ENCODE peak calls at places on chromosomes 5 and 9, in ten cellular contexts. M, E, B, L, U, D, G, T, Q and V are unnamed samples. For H3K4me1, the result is how much of the 10 kb centered on the place peaks cover.

GRCh38 chr9:130343445-130343918 is 77.9 kb downstream of the HMCN2 start:
- DNase-seq in U (no peak), T (no peak), B (no peak), E (no peak), D (peak), M (peak), G (no peak), L (no peak), Q (no peak), V (no peak)

GRCh38 chr5:51604324-51604723 is 221.1 kb downstream of the ISL1 start:
- DNase-seq in L (no peak), B (no peak), G (no peak), D (no peak), U (no peak), Q (no peak), E (no peak), T (no peak), M (no peak), V (no peak)

GRCh38 chr9:78788101-78788500 is 491.2 kb downstream of the PSAT1 start:
- DNase-seq in G (no peak), E (no peak), B (no peak), Q (no peak), L (no peak), D (no peak), T (peak), M (no peak), U (no peak), V (no peak)

GRCh38 chr5:57316798-57317327 is 143.0 kb downstream of the GPBP1 start:
- DNase-seq in E (no peak), B (no peak), D (no peak), L (no peak), U (peak), T (peak), Q (no peak), G (no peak), M (no peak), V (no peak)

GRCh38 chr5:176730815-176731475 is 79.4 kb upstream of the UNC5A start:
- DNase-seq in T (no peak), B (no peak), D (no peak), E (no peak), U (no peak), G (no peak), M (peak), L (no peak), Q (no peak), V (no peak)

GRCh38 chr9:113205449-113206247 is 15.4 kb downstream of the FKBP15 start:
- DNase-seq in M (no peak), B (no peak), L (no peak), G (no peak), U (peak), E (no peak), Q (no peak), T (no peak), D (no peak), V (no peak)

GRCh38 chr5:111389390-111390082 is 122.8 kb downstream of the STARD4 start:
- DNase-seq in M (no peak), D (no peak), E (no peak), Q (no peak), L (no peak), G (no peak), T (peak), U (no peak), B (no peak), V (no peak)

GRCh38 chr9:69173891-69174644 is at the start of gene TJP2:
- DNase-seq in L (peak), D (peak), G (peak), U (peak), M (peak), T (peak), Q (peak), E (no peak), B (peak), V (peak)

GRCh38 chr9:33289501-33289900 is 815 bp upstream of the NFX1 start:
- DNase-seq in L (no peak), M (peak), U (peak), Q (peak), G (peak), T (no peak), B (no peak), D (peak), E (no peak), V (no peak)

GRCh38 chr5:95870105-95870672 is 47.7 kb upstream of the GLRX start:
- DNase-seq in D (no peak), G (no peak), U (no peak), B (no peak), E (no peak), T (peak), Q (no peak), L (peak), M (no peak), V (no peak)

GRCh38 chr5:19608434-19608833 is 379.6 kb downstream of the CDH18 start:
- DNase-seq in M (no peak), Q (no peak), B (no peak), D (no peak), E (no peak), T (no peak), L (no peak), G (no peak), U (peak), V (no peak)

GRCh38 chr9:95017062-95017461 is 290.6 kb downstream of the AOPEP start:
- DNase-seq in U (no peak), L (no peak), E (no peak), B (no peak), G (no peak), Q (no peak), T (peak), M (no peak), D (no peak), V (no peak)
- H3K4me1 ChIP-seq in U (under half), L (half or more), E (half or more), B (under half), G (under half), Q (half or more), T (under half), M (half or more), D (under half), V (half or more)

GRCh38 chr9:103837940-103838339 is 256.2 kb upstream of the SMC2 start:
- DNase-seq in B (no peak), D (peak), Q (no peak), G (no peak), L (no peak), T (no peak), E (no peak), M (no peak), U (no peak), V (no peak)
- H3K4me1 ChIP-seq in B (under half), D (under half), Q (under half), G (under half), L (under half), T (under half), E (under half), M (under half), U (under half), V (under half)

GRCh38 chr5:179800071-179800695 is 6.4 kb downstream of the LTC4S start:
- DNase-seq in T (no peak), D (no peak), M (no peak), L (no peak), Q (no peak), G (no peak), E (no peak), B (no peak), U (no peak), V (no peak)
- H3K4me1 ChIP-seq in T (under half), D (under half), M (under half), L (under half), Q (half or more), G (half or more), E (under half), B (under half), U (under half), V (under half)

GRCh38 chr5:134529460-134529859 is 4.0 kb downstream of the JADE2 start:
- DNase-seq in G (no peak), E (no peak), T (no peak), Q (no peak), B (no peak), L (no peak), M (no peak), D (no peak), U (no peak), V (no peak)
- H3K4me1 ChIP-seq in G (half or more), E (under half), T (under half), Q (half or more), B (under half), L (under half), M (under half), D (under half), U (under half), V (half or more)

DNA sequence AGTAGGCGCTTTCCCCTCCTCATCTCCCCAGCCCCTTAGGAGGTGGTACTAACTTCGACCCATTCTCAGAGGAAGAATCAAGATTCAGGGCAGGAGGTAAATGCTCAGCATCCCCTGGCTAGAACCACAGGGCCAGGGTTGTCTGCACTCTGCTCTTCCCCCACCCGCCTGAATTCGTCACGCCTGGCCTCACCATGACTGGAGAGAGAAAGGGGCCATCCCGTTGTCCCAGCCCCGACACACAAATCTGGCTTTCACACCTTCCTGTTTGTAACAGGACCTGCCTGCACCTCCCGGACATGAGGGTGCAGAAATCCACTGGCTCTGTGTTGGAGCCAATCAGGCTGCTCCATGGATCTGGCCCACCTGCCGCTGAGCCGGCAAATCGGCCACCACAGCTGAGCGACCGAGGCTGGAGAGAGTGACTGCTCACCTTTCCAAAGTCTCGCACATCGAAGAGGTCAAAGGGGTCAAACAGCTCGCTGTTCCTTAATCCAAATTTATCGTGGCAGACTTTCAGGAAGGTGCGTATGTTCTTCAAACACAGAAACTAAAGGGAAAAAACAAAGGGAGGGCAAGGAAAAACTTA is 53.4 kb downstream of the VAV2 start:
- DNase-seq in U (no peak), B (no peak), E (no peak), L (no peak), D (no peak), M (peak), T (no peak), G (no peak), Q (peak), V (no peak)
- H3K4me1 ChIP-seq in U (under half), B (under half), E (under half), L (under half), D (under half), M (under half), T (under half), G (under half), Q (under half), V (under half)